ENCODE peak calls at places on chromosomes 5 and 9, in seven cellular contexts. S, O, X, H, U, J and V are unnamed samples. For H3K4me1 and H3K27me3, the result is how much of the 10 kb centered on the place peaks cover.

GRCh38 chr5:86806206-86806605 is 188.5 kb downstream of the COX7C start:
- DNase-seq in S (no peak), O (no peak), X (no peak), H (no peak), U (peak), J (no peak), V (no peak)

GRCh38 chr5:95621839-95622629 is 2.1 kb downstream of the GPR150 start:
- DNase-seq in S (no peak), O (no peak), X (no peak), H (no peak), U (no peak), J (no peak), V (no peak)

GRCh38 chr5:43007911-43008368 is 32.2 kb downstream of the ANXA2R start:
- DNase-seq in S (peak), O (peak), X (peak), H (peak), U (peak), J (peak), V (peak)

GRCh38 chr5:112077180-112077579 is 320.2 kb upstream of the NREP start:
- DNase-seq in S (no peak), O (peak), X (no peak), H (no peak), U (no peak), J (no peak), V (no peak)

GRCh38 chr5:118042076-118042475 is 946.3 kb downstream of the DTWD2 start:
- DNase-seq in S (peak), O (no peak), X (no peak), H (no peak), U (no peak), J (no peak), V (no peak)

GRCh38 chr5:34998058-34998789 is 49.5 kb downstream of the AGXT2 start:
- DNase-seq in S (no peak), O (peak), X (no peak), H (no peak), U (peak), J (no peak), V (no peak)

GRCh38 chr5:56666901-56667300 is 148.4 kb upstream of the MAP3K1 start:
- DNase-seq in S (no peak), O (no peak), X (no peak), H (no peak), U (no peak), J (peak), V (no peak)

GRCh38 chr5:57174128-57174849 is 430 bp downstream of the GPBP1 start:
- DNase-seq in S (no peak), O (peak), X (no peak), H (peak), U (peak), J (no peak), V (no peak)

GRCh38 chr9:36092014-36092413 is 44.5 kb upstream of the GLIPR2 start:
- DNase-seq in S (no peak), O (no peak), X (no peak), H (no peak), U (no peak), J (no peak), V (no peak)

GRCh38 chr5:150116667-150117395 is 30.5 kb upstream of the CSF1R start:
- DNase-seq in S (peak), O (peak), X (peak), H (no peak), U (peak), J (no peak), V (no peak)

GRCh38 chr5:35988529-35988928 is 2.7 kb downstream of the UGT3A1 start:
- DNase-seq in S (no peak), O (no peak), X (no peak), H (no peak), U (no peak), J (no peak), V (no peak)

GRCh38 chr5:138900281-138900965 is 25.3 kb upstream of the LRRTM2 start:
- DNase-seq in S (no peak), O (peak), X (no peak), H (no peak), U (no peak), J (no peak), V (no peak)

GRCh38 chr5:135462304-135462703 is 10.2 kb upstream of the TIFAB start:
- DNase-seq in S (peak), O (peak), X (no peak), H (no peak), U (peak), J (no peak), V (no peak)

GRCh38 chr9:105694848-105695581 is 674 bp downstream of the TMEM38B start:
- DNase-seq in S (peak), O (peak), X (peak), H (peak), U (peak), J (peak), V (peak)

GRCh38 chr9:127361561-127361960 is 35.4 kb upstream of the SLC2A8 start:
- DNase-seq in S (no peak), O (no peak), X (no peak), H (no peak), U (no peak), J (no peak), V (no peak)

GRCh38 chr9:126415741-126416370 is 89.2 kb downstream of the MVB12B start:
- DNase-seq in S (no peak), O (no peak), X (no peak), H (peak), U (no peak), J (no peak), V (no peak)

GRCh38 chr5:18653216-18653752 is 1019.0 kb downstream of the TAF11L14 start:
- DNase-seq in S (no peak), O (no peak), X (no peak), H (no peak), U (no peak), J (no peak), V (no peak)

GRCh38 chr9:114214686-114215397 is 59.5 kb downstream of the COL27A1 start:
- DNase-seq in S (no peak), O (no peak), X (no peak), H (peak), U (no peak), J (no peak), V (no peak)

GRCh38 chr5:134510970-134511795 is 14.3 kb upstream of the JADE2 start:
- DNase-seq in S (no peak), O (peak), X (no peak), H (no peak), U (peak), J (no peak), V (no peak)

GRCh38 chr9:21392270-21392669 is 7.1 kb upstream of the IFNA2 start:
- DNase-seq in S (peak), O (peak), X (no peak), H (no peak), U (peak), J (no peak), V (no peak)

GRCh38 chr5:172926796-172927195 is 32.4 kb upstream of the RPL26L1 start:
- DNase-seq in S (no peak), O (no peak), X (no peak), H (no peak), U (no peak), J (no peak), V (no peak)

GRCh38 chr5:76689321-76690026 is 26.5 kb upstream of the F2R start:
- DNase-seq in S (no peak), O (peak), X (no peak), H (no peak), U (peak), J (no peak), V (no peak)

GRCh38 chr5:169706758-169707450 is 69.8 kb downstream of the DOCK2 start:
- DNase-seq in S (no peak), O (peak), X (no peak), H (no peak), U (peak), J (no peak), V (no peak)

GRCh38 chr5:141822134-141822533 is 56.1 kb downstream of the PCDH1 start:
- DNase-seq in S (no peak), O (peak), X (no peak), H (no peak), U (no peak), J (peak), V (no peak)

GRCh38 chr5:129063483-129064136 is 30.9 kb upstream of the ISOC1 start:
- DNase-seq in S (peak), O (no peak), X (no peak), H (no peak), U (no peak), J (no peak), V (no peak)

GRCh38 chr5:17978954-17979353 is 344.7 kb downstream of the TAF11L14 start:
- DNase-seq in S (no peak), O (no peak), X (no peak), H (no peak), U (no peak), J (no peak), V (no peak)

GRCh38 chr5:19886123-19886921 is 101.7 kb downstream of the CDH18 start:
- DNase-seq in S (no peak), O (peak), X (no peak), H (no peak), U (peak), J (no peak), V (no peak)

GRCh38 chr5:87434461-87434860 is 21.7 kb upstream of the CCNH start:
- DNase-seq in S (no peak), O (no peak), X (no peak), H (no peak), U (no peak), J (no peak), V (no peak)

GRCh38 chr5:174503461-174504265 is 220.7 kb upstream of the MSX2 start:
- DNase-seq in S (no peak), O (peak), X (no peak), H (no peak), U (peak), J (no peak), V (no peak)

GRCh38 chr9:123353984-123354591 is 1.9 kb upstream of the CRB2 start:
- DNase-seq in S (peak), O (peak), X (peak), H (peak), U (peak), J (peak), V (peak)

GRCh38 chr5:81235287-81236072 is 2.4 kb downstream of the CKMT2 start:
- DNase-seq in S (no peak), O (no peak), X (peak), H (no peak), U (no peak), J (peak), V (no peak)

GRCh38 chr5:111781200-111781599 is 24.2 kb upstream of the NREP start:
- DNase-seq in S (no peak), O (no peak), X (no peak), H (peak), U (peak), J (peak), V (peak)

DNA sequence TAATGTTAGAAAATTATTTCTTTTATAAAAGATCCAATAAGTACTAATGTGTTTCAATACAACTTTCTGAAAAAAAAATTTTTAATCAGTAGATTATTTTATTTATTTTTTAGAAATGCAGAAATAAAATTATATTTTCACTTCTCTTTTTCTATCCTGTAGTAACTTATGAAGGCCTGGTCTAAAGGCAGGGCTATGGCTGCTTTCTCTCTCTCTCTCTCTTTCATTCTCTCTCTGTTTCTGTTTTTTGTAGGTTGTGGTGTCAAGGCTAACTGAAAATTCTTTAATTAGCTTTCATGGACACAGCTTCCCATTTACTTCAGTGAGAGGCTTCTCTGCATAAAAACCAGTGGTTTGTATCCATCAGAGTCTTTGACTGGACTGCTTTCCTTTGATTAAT is 23.8 kb downstream of the LIX1 start:
- DNase-seq in S (no peak), O (no peak), X (no peak), H (no peak), U (no peak), J (no peak), V (no peak)
- H3K4me1 ChIP-seq in S (under half), O (under half), X (under half), H (under half), U (under half), J (under half), V (under half)

GRCh38 chr5:140114341-140115185 is 654 bp downstream of the PURA start:
- DNase-seq in S (peak), O (peak), X (peak), H (peak), U (peak), J (peak), V (peak)

GRCh38 chr5:140117523-140117922 is 3.6 kb downstream of the PURA start:
- DNase-seq in S (no peak), O (no peak), X (no peak), H (no peak), U (no peak), J (no peak), V (no peak)

GRCh38 chr5:140116716-140117115 is 2.8 kb downstream of the PURA start:
- DNase-seq in S (no peak), O (peak), X (no peak), H (no peak), U (peak), J (no peak), V (no peak)

GRCh38 chr5:140115186-140115500 is 1.2 kb downstream of the PURA start:
- DNase-seq in S (no peak), O (peak), X (no peak), H (no peak), U (no peak), J (no peak), V (no peak)

GRCh38 chr5:140118294-140118936 is 4.5 kb downstream of the PURA start:
- DNase-seq in S (no peak), O (peak), X (no peak), H (no peak), U (peak), J (no peak), V (no peak)
- H3K4me3 ChIP-seq in S (no peak), O (no peak), X (no peak), H (no peak), U (no peak), J (no peak), V (no peak)

GRCh38 chr5:83464261-83464660 is 7.3 kb upstream of the VCAN start:
- DNase-seq in S (no peak), O (no peak), X (no peak), H (no peak), U (no peak), J (no peak), V (no peak)
- H3K27me3 ChIP-seq in S (under half), O (under half), X (under half), H (under half), U (under half), J (under half), V (under half)

DNA sequence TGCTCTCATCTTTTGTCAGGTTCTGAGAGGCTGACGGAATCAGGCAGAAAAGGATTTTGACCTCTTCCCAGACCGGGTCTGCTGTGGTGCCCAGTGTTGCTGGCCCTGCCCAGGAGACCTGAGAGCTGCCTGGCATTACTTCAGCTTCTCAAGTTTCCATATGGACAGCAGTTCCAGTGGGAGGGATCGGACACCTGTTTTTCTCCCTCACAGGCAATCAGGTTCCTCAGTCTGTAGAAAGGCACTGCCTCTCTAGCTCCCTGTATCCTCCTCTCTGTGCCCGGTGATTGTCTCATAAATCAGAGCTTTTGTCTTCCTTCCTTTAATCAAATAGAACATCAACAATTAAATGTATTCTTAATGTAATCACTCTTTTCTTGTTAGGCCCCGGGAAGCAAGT is 198.7 kb downstream of the SEMA6A start:
- DNase-seq in S (no peak), O (no peak), X (no peak), H (no peak), U (no peak), J (no peak), V (no peak)
- H3K4me1 ChIP-seq in S (under half), O (under half), X (under half), H (under half), U (under half), J (under half), V (under half)

DNA sequence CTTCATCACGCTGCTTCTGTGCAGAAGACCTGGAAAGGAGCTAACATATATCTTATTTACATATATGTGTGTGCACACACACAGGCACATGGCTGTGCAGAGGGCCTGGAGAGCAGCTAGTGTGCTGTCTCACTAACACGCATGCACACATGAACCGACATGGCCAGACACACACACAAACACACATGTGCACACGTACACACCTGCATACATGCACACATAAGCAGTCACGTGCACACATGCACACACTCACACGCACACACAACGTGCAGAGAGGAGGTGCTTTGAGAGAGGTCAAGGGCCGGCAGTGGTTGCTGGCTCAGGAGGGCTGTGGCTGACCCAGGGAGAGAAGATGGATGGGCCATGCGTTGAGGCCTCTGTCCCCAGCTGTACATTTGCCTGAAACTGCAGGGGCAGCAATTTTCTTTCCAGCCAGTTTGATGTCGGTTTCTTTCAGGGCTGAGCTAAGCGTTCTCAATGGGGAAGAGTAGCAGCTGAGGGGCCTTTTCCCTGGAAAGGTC is 66.6 kb downstream of the OLFM1 start:
- DNase-seq in S (no peak), O (no peak), X (no peak), H (no peak), U (no peak), J (no peak), V (no peak)
- H3K4me3 ChIP-seq in S (no peak), O (no peak), X (no peak), H (no peak), U (no peak), J (no peak), V (no peak)

GRCh38 chr5:1908931-1909330 is 26.2 kb upstream of the IRX4 start:
- DNase-seq in S (no peak), O (no peak), X (no peak), H (no peak), U (no peak), J (no peak), V (no peak)
- H3K27me3 ChIP-seq in S (half or more), O (under half), X (under half), H (under half), U (half or more), J (under half), V (under half)

GRCh38 chr5:61320860-61321259 is 11.2 kb upstream of the ZSWIM6 start:
- DNase-seq in S (no peak), O (no peak), X (no peak), H (no peak), U (no peak), J (no peak), V (no peak)

GRCh38 chr5:61313960-61314681 is 17.9 kb upstream of the ZSWIM6 start:
- DNase-seq in S (no peak), O (peak), X (no peak), H (no peak), U (peak), J (no peak), V (no peak)

GRCh38 chr5:61321650-61322049 is 10.4 kb upstream of the ZSWIM6 start:
- DNase-seq in S (no peak), O (no peak), X (no peak), H (no peak), U (no peak), J (no peak), V (no peak)

GRCh38 chr5:61319388-61320146 is 12.5 kb upstream of the ZSWIM6 start:
- DNase-seq in S (peak), O (no peak), X (no peak), H (no peak), U (no peak), J (no peak), V (no peak)

GRCh38 chr5:61318374-61318773 is 13.7 kb upstream of the ZSWIM6 start:
- DNase-seq in S (no peak), O (no peak), X (no peak), H (no peak), U (no peak), J (no peak), V (no peak)
- H3K4me1 ChIP-seq in S (under half), O (under half), X (under half), H (under half), U (under half), J (under half), V (under half)